ENCODE peak calls at places on chromosomes 6 and 20, in five cellular contexts. U is NCI-H226; O is C1 segment of cervical spinal cord; P is stimulated activated CD4-positive, alpha-beta T cell treated with anti-CD3 and anti-CD28 coated beads, Interleukin-1b, Interleukin-23, amount 100 ng/mL, for 24 hours; Q is lung. F is an unnamed sample.

GRCh38 chr20:58155148-58155925 is 73.1 kb downstream of the ANKRD60 start:
- DNase-seq in U (no peak), O (no peak), P (no peak), Q (no peak), F (no peak)

GRCh38 chr6:142307963-142308748 is 6.3 kb downstream of the ADGRG6 start:
- DNase-seq in U (no peak), O (no peak), P (no peak), Q (no peak), F (no peak)

GRCh38 chr6:138622967-138623366 is 123.7 kb upstream of the NHSL1 start:
- DNase-seq in U (no peak), O (no peak), P (no peak), Q (no peak), F (no peak)

GRCh38 chr20:10433014-10433622 is 904 bp downstream of the MKKS start:
- DNase-seq in U (no peak), O (no peak), P (no peak), Q (no peak), F (no peak)

GRCh38 chr20:3696745-3697587 is 15.2 kb upstream of the ADAM33 start:
- DNase-seq in U (no peak), O (no peak), P (no peak), Q (no peak), F (no peak)

GRCh38 chr6:21665436-21666199 is 72.1 kb downstream of the SOX4 start:
- DNase-seq in U (no peak), O (no peak), P (no peak), Q (no peak), F (peak; percentile 62)

GRCh38 chr6:148500402-148500801 is 157.8 kb downstream of the SASH1 start:
- DNase-seq in U (no peak), O (no peak), P (no peak), Q (no peak), F (no peak)

GRCh38 chr6:97850458-97851218 is 567.6 kb upstream of the MMS22L start:
- DNase-seq in U (no peak), O (no peak), P (no peak), Q (no peak), F (no peak)

GRCh38 chr6:36387440-36388303 is at the start of gene ETV7:
- DNase-seq in U (no peak), O (no peak), P (no peak), Q (peak; percentile 43), F (no peak)

GRCh38 chr20:23287366-23288190 is 63.0 kb upstream of the NXT1 start:
- DNase-seq in U (no peak), O (no peak), P (no peak), Q (no peak), F (no peak)

GRCh38 chr20:20956586-20956985 is 149.6 kb downstream of the LINC00237 start:
- DNase-seq in U (no peak), O (peak; percentile 63), P (no peak), Q (no peak), F (no peak)

GRCh38 chr20:46088409-46089075 is 1.2 kb downstream of the NCOA5 start:
- DNase-seq in U (peak; percentile 3), O (no peak), P (no peak), Q (no peak), F (no peak)

GRCh38 chr6:16249971-16250370 is 11.6 kb downstream of the GMPR start:
- DNase-seq in U (no peak), O (no peak), P (no peak), Q (no peak), F (no peak)

GRCh38 chr20:22214296-22214695 is 370.1 kb downstream of the FOXA2 start:
- DNase-seq in U (no peak), O (no peak), P (no peak), Q (no peak), F (no peak)

GRCh38 chr6:44342052-44342451 is 398 bp upstream of the SPATS1 start:
- DNase-seq in U (no peak), O (no peak), P (no peak), Q (no peak), F (no peak)

GRCh38 chr6:134692008-134692407 is 257.9 kb downstream of the ALDH8A1 start:
- DNase-seq in U (no peak), O (no peak), P (no peak), Q (no peak), F (no peak)

GRCh38 chr6:11363881-11364576 is 131.6 kb upstream of the NEDD9 start:
- DNase-seq in U (no peak), O (no peak), P (peak; percentile 38), Q (no peak), F (no peak)

GRCh38 chr20:59688999-59689398 is 84.7 kb downstream of the PHACTR3 start:
- DNase-seq in U (no peak), O (no peak), P (no peak), Q (no peak), F (peak; percentile 82)

GRCh38 chr20:50710492-50711063 is 19.2 kb upstream of the RIPOR3 start:
- DNase-seq in U (no peak), O (no peak), P (no peak), Q (no peak), F (no peak)

GRCh38 chr6:148524976-148525375 is 182.3 kb downstream of the SASH1 start:
- DNase-seq in U (no peak), O (no peak), P (no peak), Q (no peak), F (no peak)

GRCh38 chr6:170004585-170005210 is 253.3 kb downstream of the ERMARD start:
- DNase-seq in U (no peak), O (no peak), P (no peak), Q (no peak), F (no peak)

GRCh38 chr20:48787861-48788375 is 39.9 kb downstream of the PREX1 start:
- DNase-seq in U (peak; percentile 32), O (no peak), P (no peak), Q (peak; percentile 25), F (no peak)

F was measured in posterior cingulate gyrus.